ENCODE peak calls at places on chromosomes 1 and 21, in seven cellular contexts. L, P, S, G, Y, B and X are unnamed samples.

GRCh38 chr1:238136265-238136664 is 245.5 kb upstream of the ZP4 start:
- DNase-seq in G (no peak), L (no peak), Y (no peak), B (no peak), S (no peak), P (no peak), X (no peak)

GRCh38 chr21:44952116-44952928 is 12.5 kb downstream of the SLX9 start:
- DNase-seq in B (no peak), G (no peak), S (no peak), L (no peak), Y (no peak), P (no peak), X (no peak)

GRCh38 chr1:179883040-179883501 is 986 bp downstream of the TOR1AIP1 start:
- DNase-seq in P (peak), Y (no peak), G (no peak), B (no peak), S (peak), L (no peak), X (peak)

GRCh38 chr21:46124083-46124925 is 26.4 kb downstream of the COL6A2 start:
- DNase-seq in S (no peak), G (no peak), L (no peak), Y (no peak), B (no peak), P (no peak), X (no peak)

GRCh38 chr1:41241748-41242644 is at the start of gene SCMH1:
- DNase-seq in B (peak), G (peak), Y (no peak), P (peak), L (peak), S (peak), X (peak)

GRCh38 chr1:178093150-178093957 is 550 bp upstream of the RASAL2 start:
- DNase-seq in L (peak), B (peak), P (peak), Y (peak), S (no peak), G (peak), X (peak)

GRCh38 chr1:203995228-203995627 is 77.7 kb upstream of the SOX13 start:
- DNase-seq in Y (no peak), L (peak), B (no peak), S (no peak), G (no peak), P (no peak), X (no peak)

GRCh38 chr1:155254714-155255242 is 505 bp downstream of the ENTREP3 start:
- DNase-seq in S (no peak), G (peak), P (no peak), B (no peak), L (no peak), Y (no peak), X (no peak)

GRCh38 chr1:157497987-157498781 is 54.1 kb downstream of the FCRL5 start:
- DNase-seq in S (no peak), L (no peak), G (no peak), B (no peak), P (no peak), Y (no peak), X (no peak)

GRCh38 chr1:30790850-30791778 is 33.5 kb upstream of the LAPTM5 start:
- DNase-seq in L (peak), S (no peak), Y (no peak), B (no peak), G (no peak), P (peak), X (no peak)

GRCh38 chr1:200535605-200536004 is 84.9 kb downstream of the KIF14 start:
- DNase-seq in G (peak), Y (no peak), P (peak), S (peak), L (no peak), B (peak), X (no peak)

GRCh38 chr1:229204863-229205777 is 65.8 kb upstream of the RAB4A start:
- DNase-seq in L (no peak), B (no peak), S (no peak), Y (no peak), G (no peak), P (no peak), X (no peak)

GRCh38 chr1:10880063-10880462 is 83.6 kb upstream of the CASZ1 start:
- DNase-seq in L (no peak), G (no peak), B (no peak), Y (no peak), S (no peak), P (no peak), X (no peak)

GRCh38 chr1:236015539-236015938 is 49.4 kb downstream of the NID1 start:
- DNase-seq in G (no peak), P (no peak), S (no peak), L (no peak), B (no peak), Y (no peak), X (no peak)

GRCh38 chr1:228088586-228089498 is 6.3 kb downstream of the ARF1 start:
- DNase-seq in P (no peak), Y (no peak), S (no peak), G (no peak), L (no peak), B (no peak), X (no peak)

GRCh38 chr1:24256687-24257086 is 62.5 kb upstream of the GRHL3 start:
- DNase-seq in P (peak), S (no peak), B (no peak), Y (no peak), G (no peak), L (no peak), X (no peak)

GRCh38 chr1:157784801-157785200 is 7.9 kb upstream of the FCRL2 start:
- DNase-seq in Y (no peak), S (no peak), P (no peak), G (no peak), B (no peak), L (no peak), X (no peak)

GRCh38 chr1:202205523-202206190 is 12.1 kb downstream of the LGR6 start:
- DNase-seq in Y (no peak), S (no peak), P (no peak), L (no peak), G (no peak), B (no peak), X (no peak)

GRCh38 chr1:156623946-156624813 is 5.0 kb downstream of the HAPLN2 start:
- DNase-seq in B (peak), S (no peak), L (no peak), G (peak), P (peak), Y (no peak), X (peak)

GRCh38 chr1:93716974-93717373 is 35.3 kb upstream of the BCAR3 start:
- DNase-seq in Y (no peak), L (no peak), B (peak), S (no peak), P (peak), G (peak), X (no peak)

GRCh38 chr1:12184008-12184681 is 17.4 kb downstream of the TNFRSF1B start:
- DNase-seq in B (no peak), L (peak), G (peak), P (no peak), S (no peak), Y (peak), X (no peak)

GRCh38 chr1:89200668-89201488 is 2.1 kb upstream of the GBP4 start:
- DNase-seq in G (no peak), B (no peak), L (no peak), S (no peak), P (peak), Y (no peak), X (no peak)

GRCh38 chr1:216765346-216766300 is 42.4 kb upstream of the ESRRG start:
- DNase-seq in Y (no peak), L (no peak), G (no peak), P (no peak), B (peak), S (no peak), X (no peak)

GRCh38 chr1:28571911-28572310 is 19.0 kb downstream of the TRNAU1AP start:
- DNase-seq in B (no peak), P (no peak), L (no peak), S (no peak), Y (no peak), G (no peak), X (no peak)

GRCh38 chr21:29230541-29231275 is 68.0 kb upstream of the BACH1 start:
- DNase-seq in P (no peak), L (no peak), S (no peak), G (peak), Y (no peak), B (peak), X (no peak)

GRCh38 chr1:30984167-30984870 is 75.8 kb upstream of the SDC3 start:
- DNase-seq in L (peak), Y (no peak), B (peak), P (no peak), G (no peak), S (no peak), X (no peak)

GRCh38 chr1:191240925-191241324 is 763.3 kb upstream of the BRINP3 start:
- DNase-seq in B (no peak), G (no peak), S (no peak), Y (no peak), P (no peak), L (no peak), X (no peak)

GRCh38 chr21:41641821-41642368 is 125.0 kb downstream of the RIPK4 start:
- DNase-seq in B (peak), P (peak), L (peak), Y (peak), G (peak), S (no peak), X (no peak)

GRCh38 chr1:240491796-240492195 is 120.2 kb downstream of the GREM2 start:
- DNase-seq in S (no peak), P (no peak), B (no peak), L (no peak), G (no peak), Y (no peak), X (no peak)

GRCh38 chr21:45618846-45619485 is 24.6 kb upstream of the PCBP3 start:
- DNase-seq in Y (no peak), G (no peak), P (no peak), S (no peak), B (no peak), L (no peak), X (no peak)

GRCh38 chr1:9320520-9321479 is 28.1 kb downstream of the SPSB1 start:
- DNase-seq in P (no peak), B (no peak), S (no peak), L (no peak), G (no peak), Y (no peak), X (no peak)

GRCh38 chr1:75836528-75836927 is 39.8 kb downstream of the MSH4 start:
- DNase-seq in Y (no peak), B (no peak), G (no peak), S (no peak), P (no peak), L (no peak), X (no peak)

GRCh38 chr1:110069302-110070281 is 880 bp downstream of the ALX3 start:
- DNase-seq in S (no peak), Y (no peak), B (no peak), L (no peak), G (no peak), P (no peak), X (no peak)

GRCh38 chr1:207313131-207313530 is 8.3 kb upstream of the CD55 start:
- DNase-seq in P (no peak), Y (no peak), G (no peak), L (no peak), S (no peak), B (peak), X (no peak)

GRCh38 chr1:176617881-176618280 is 154.9 kb downstream of the PAPPA2 start:
- DNase-seq in S (no peak), B (no peak), P (no peak), Y (peak), G (no peak), L (no peak), X (no peak)

GRCh38 chr1:227059076-227059475 is 119.0 kb downstream of the COQ8A start:
- DNase-seq in S (no peak), G (no peak), Y (no peak), P (no peak), L (no peak), B (no peak), X (no peak)